ENCODE peak calls at places on chromosomes 12 and 14, in five cellular contexts. U is mesothelial cell of epicardium; Q is stimulated activated CD4-positive, alpha-beta T cell treated with anti-CD3 and anti-CD28 coated beads, Interleukin-1b, Interleukin-23, amount 100 ng/mL, for 24 hours; M is KG1; T is GM04504. K is an unnamed sample.

GRCh38 chr14:22500954-22501353 is 88.1 kb downstream of the DAD1 start:
- DNase-seq in M (no peak), U (no peak), T (no peak), Q (no peak), K (no peak)

GRCh38 chr12:113766133-113766879 is 199.8 kb downstream of the RBM19 start:
- DNase-seq in T (no peak), Q (no peak), U (no peak), M (no peak), K (no peak)

GRCh38 chr12:122835693-122836026 is 403 bp downstream of the HIP1R start:
- DNase-seq in T (no peak), M (no peak), Q (no peak), U (no peak), K (no peak)

GRCh38 chr12:49863946-49864816 is 21.3 kb upstream of the BCDIN3D start:
- DNase-seq in M (no peak), Q (no peak), T (no peak), U (no peak), K (no peak)

GRCh38 chr14:103828315-103828967 is 18.9 kb downstream of the PPP1R13B start:
- DNase-seq in M (no peak), U (no peak), T (no peak), Q (no peak), K (peak)

GRCh38 chr12:47963340-47964040 is at the start of gene TMEM106C:
- DNase-seq in M (peak), Q (peak), U (peak), T (peak), K (peak)

GRCh38 chr14:22814945-22815713 is at the start of gene SLC7A7:
- DNase-seq in M (no peak), T (no peak), Q (no peak), U (no peak), K (no peak)

GRCh38 chr14:37616853-37617252 is 21.4 kb downstream of the TTC6 start:
- DNase-seq in T (no peak), U (no peak), Q (no peak), M (no peak), K (no peak)

GRCh38 chr14:83887871-83888270 is 1642.1 kb upstream of the FLRT2 start:
- DNase-seq in U (no peak), Q (no peak), T (no peak), M (no peak), K (no peak)

GRCh38 chr12:20432290-20432689 is 64.0 kb downstream of the PDE3A start:
- DNase-seq in Q (no peak), T (no peak), M (no peak), U (no peak), K (no peak)

GRCh38 chr14:88452231-88452630 is 66.8 kb downstream of the SPATA7 start:
- DNase-seq in Q (no peak), M (no peak), U (no peak), T (no peak), K (no peak)

GRCh38 chr14:91382712-91383111 is 34.9 kb downstream of the CCDC88C start:
- DNase-seq in M (no peak), T (no peak), Q (no peak), U (no peak), K (no peak)

GRCh38 chr12:89863332-89863938 is 154.8 kb upstream of the ATP2B1 start:
- DNase-seq in Q (no peak), U (no peak), M (no peak), T (no peak), K (no peak)

GRCh38 chr12:66036317-66036716 is 94.2 kb downstream of the LLPH start:
- DNase-seq in Q (no peak), U (no peak), M (no peak), T (peak), K (peak)

GRCh38 chr12:82996168-82996812 is 309.6 kb downstream of the TMTC2 start:
- DNase-seq in M (no peak), Q (no peak), T (no peak), U (no peak), K (no peak)

GRCh38 chr12:69949324-69949723 is 124.3 kb downstream of the MYRFL start:
- DNase-seq in Q (no peak), T (no peak), U (no peak), M (no peak), K (no peak)

GRCh38 chr12:60394680-60395079 is 798.9 kb downstream of the SLC16A7 start:
- DNase-seq in U (no peak), Q (no peak), M (no peak), T (peak), K (peak)

GRCh38 chr12:109308534-109309440 is at the start of gene FOXN4:
- DNase-seq in Q (no peak), T (no peak), U (no peak), M (no peak), K (no peak)